ENCODE peak calls at places on chromosomes 6 and 20, in six cellular contexts. I, Q, V, Y, R and B are unnamed samples.

GRCh38 chr6:25954756-25955155 is 7.8 kb upstream of the TRIM38 start:
- DNase-seq in R (no peak), V (no peak), Q (no peak), Y (no peak), I (no peak), B (no peak)

GRCh38 chr6:3229566-3230274 is 2.3 kb upstream of the TUBB2B start:
- DNase-seq in I (no peak), Q (no peak), Y (no peak), R (no peak), V (peak; percentile 68), B (no peak)

GRCh38 chr6:31572041-31572911 is at the start of gene LTA:
- DNase-seq in V (no peak), Q (no peak), Y (no peak), I (no peak), R (no peak), B (no peak)

GRCh38 chr6:165767228-165767627 is 104.2 kb upstream of the PDE10A start:
- DNase-seq in I (no peak), V (no peak), Q (no peak), R (no peak), Y (no peak), B (no peak)

GRCh38 chr6:160510199-160510598 is 153.9 kb downstream of the LPA start:
- DNase-seq in I (no peak), V (no peak), Y (peak; percentile 60), R (no peak), Q (no peak), B (no peak)

GRCh38 chr6:32852018-32852843 is 1.3 kb downstream of the TAP1 start:
- DNase-seq in Q (peak; percentile 48), V (no peak), I (no peak), Y (no peak), R (peak; percentile 23), B (peak; percentile 55)

GRCh38 chr6:2651966-2652365 is 98.8 kb downstream of the MYLK4 start:
- DNase-seq in V (no peak), Q (no peak), I (no peak), R (no peak), Y (no peak), B (no peak)

GRCh38 chr6:21278078-21278790 is 315.3 kb upstream of the SOX4 start:
- DNase-seq in R (no peak), I (no peak), Q (no peak), V (no peak), Y (no peak), B (no peak)

GRCh38 chr20:53130819-53131218 is 158.7 kb downstream of the TSHZ2 start:
- DNase-seq in Q (no peak), R (no peak), Y (no peak), V (no peak), I (no peak), B (no peak)

GRCh38 chr6:144947398-144947976 is 662.4 kb downstream of the UTRN start:
- DNase-seq in I (no peak), R (no peak), V (no peak), Q (no peak), Y (no peak), B (no peak)

GRCh38 chr6:108235121-108235520 is 25.7 kb downstream of the SNX3 start:
- DNase-seq in I (no peak), Q (no peak), R (no peak), Y (no peak), V (no peak), B (no peak)

GRCh38 chr6:30557683-30557981 is 537 bp downstream of the PRR3 start:
- DNase-seq in I (no peak), Q (no peak), Y (no peak), R (no peak), V (no peak), B (peak; percentile 37)

GRCh38 chr6:88813045-88813444 is 150.4 kb downstream of the RNGTT start:
- DNase-seq in R (no peak), Q (no peak), I (no peak), V (peak; percentile 8), Y (no peak), B (no peak)

GRCh38 chr6:1627884-1628550 is 18.3 kb downstream of the FOXC1 start:
- DNase-seq in Y (no peak), Q (peak; percentile 16), V (no peak), R (no peak), I (no peak), B (no peak)

GRCh38 chr6:123965894-123966293 is 162.2 kb downstream of the NKAIN2 start:
- DNase-seq in Q (no peak), I (peak; percentile 18), Y (peak; percentile 23), V (no peak), R (peak; percentile 6), B (no peak)

GRCh38 chr20:41330343-41330720 is 10.3 kb upstream of the LPIN3 start:
- DNase-seq in V (no peak), R (no peak), I (no peak), Y (peak; percentile 51), Q (no peak), B (no peak)

GRCh38 chr6:21005816-21006553 is 471.7 kb downstream of the CDKAL1 start:
- DNase-seq in V (no peak), I (no peak), Y (peak; percentile 94), Q (no peak), R (peak; percentile 15), B (peak; percentile 3)

GRCh38 chr6:164378330-164378729 is 931.1 kb downstream of the C6orf118 start:
- DNase-seq in R (no peak), Q (no peak), I (no peak), Y (no peak), V (no peak), B (no peak)

GRCh38 chr6:99110004-99110403 is 162.3 kb upstream of the FBXL4 start:
- DNase-seq in V (no peak), I (no peak), R (no peak), Q (no peak), Y (no peak), B (no peak)

GRCh38 chr6:13517116-13517515 is 29.7 kb upstream of the GFOD1 start:
- DNase-seq in Q (no peak), V (no peak), Y (peak; percentile 8), I (no peak), R (no peak), B (no peak)

GRCh38 chr20:59583428-59584277 is 20.7 kb upstream of the PHACTR3 start:
- DNase-seq in Y (no peak), I (no peak), Q (no peak), R (no peak), V (no peak), B (no peak)

GRCh38 chr6:30169658-30170614 is 6.6 kb downstream of the TRIM15 start:
- DNase-seq in V (peak; percentile 15), Y (peak; percentile 49), I (peak; percentile 62), R (peak; percentile 46), Q (no peak), B (peak; percentile 57)

GRCh38 chr20:45953672-45954071 is 18.3 kb downstream of the ZNF335 start:
- DNase-seq in Y (no peak), Q (peak; percentile 19), V (no peak), R (no peak), I (peak; percentile 36), B (no peak)

GRCh38 chr6:167401525-167402194 is 76.8 kb downstream of the TTLL2 start:
- DNase-seq in I (no peak), R (no peak), V (no peak), Y (no peak), Q (no peak), B (peak; percentile 43)

GRCh38 chr20:34907616-34908469 is 31.4 kb downstream of the ACSS2 start:
- DNase-seq in V (peak; percentile 43), Y (peak; percentile 92), I (no peak), R (peak; percentile 66), Q (peak; percentile 47), B (peak; percentile 81)

GRCh38 chr20:49579874-49580817 is 12.2 kb upstream of the PTGIS start:
- DNase-seq in V (no peak), R (no peak), Y (peak; percentile 85), I (no peak), Q (peak; percentile 19), B (no peak)